ENCODE peak calls at places on chromosomes 13 and 19, in four cellular contexts. C is M059J, L is PC-9, I is fibroblast of pulmonary artery. J is an unnamed sample.

GRCh38 chr13:20566424-20566916 is 487 bp upstream of the IFT88 start:
- DNase-seq in L (peak), I (no peak), C (peak), J (peak)

GRCh38 chr19:19227217-19227616 is 15.5 kb downstream of the NCAN start:
- DNase-seq in L (no peak), C (no peak), I (no peak), J (no peak)

GRCh38 chr13:32645854-32646253 is 59.6 kb downstream of the PDS5B start:
- DNase-seq in C (no peak), L (no peak), I (no peak), J (peak)

GRCh38 chr19:16540948-16541347 is 1.3 kb downstream of the CHERP start:
- DNase-seq in I (no peak), C (no peak), L (no peak), J (no peak)

GRCh38 chr19:23597661-23598060 is 89.4 kb downstream of the ZNF675 start:
- DNase-seq in C (no peak), L (no peak), I (no peak), J (no peak)

GRCh38 chr13:51587372-51587771 is 3.1 kb downstream of the WDFY2 start:
- DNase-seq in L (no peak), I (no peak), C (no peak), J (no peak)

GRCh38 chr13:110944121-110944967 is 29.5 kb upstream of the ANKRD10 start:
- DNase-seq in C (peak), L (peak), I (peak), J (peak)

GRCh38 chr19:18791315-18791678 is 192 bp upstream of the COMP start:
- DNase-seq in I (no peak), C (no peak), L (no peak), J (no peak)

GRCh38 chr19:34428549-34429285 is 536 bp downstream of the UBA2 start:
- DNase-seq in L (no peak), C (peak), I (peak), J (peak)

GRCh38 chr19:14954071-14954655 is 12.9 kb downstream of the OR7C2 start:
- DNase-seq in I (no peak), C (no peak), L (no peak), J (no peak)

GRCh38 chr13:60511637-60512036 is 114.6 kb downstream of the TDRD3 start:
- DNase-seq in C (no peak), L (no peak), I (no peak), J (no peak)

GRCh38 chr19:4345656-4346383 is 2.5 kb downstream of the MPND start:
- DNase-seq in I (no peak), C (no peak), L (no peak), J (no peak)

GRCh38 chr19:4301590-4302237 is 475 bp downstream of the TMIGD2 start:
- DNase-seq in L (no peak), I (no peak), C (no peak), J (no peak)

GRCh38 chr19:38062959-38063786 is 156.2 kb downstream of the SIPA1L3 start:
- DNase-seq in L (no peak), C (no peak), I (no peak), J (no peak)

GRCh38 chr13:109871018-109871370 is 84.6 kb upstream of the IRS2 start:
- DNase-seq in L (peak), C (peak), I (peak), J (peak)

GRCh38 chr19:41299046-41299754 is 10.8 kb upstream of the CCDC97 start:
- DNase-seq in L (no peak), I (no peak), C (no peak), J (no peak)

GRCh38 chr13:67148219-67148583 is 81.9 kb downstream of the PCDH9 start:
- DNase-seq in C (no peak), I (peak), L (no peak), J (peak)

GRCh38 chr13:28138756-28139470 is 568 bp downstream of the PAN3 start:
- DNase-seq in L (no peak), I (peak), C (peak), J (peak)

GRCh38 chr19:47097396-47098217 is 16.0 kb downstream of the ZC3H4 start:
- DNase-seq in C (no peak), I (no peak), L (no peak), J (no peak)

GRCh38 chr19:33998739-33999345 is 173.5 kb upstream of the LSM14A start:
- DNase-seq in L (no peak), C (no peak), I (peak), J (peak)

GRCh38 chr19:43624933-43625332 is 5.5 kb upstream of the ZNF428 start:
- DNase-seq in I (peak), C (no peak), L (no peak), J (peak)

GRCh38 chr19:56121180-56122167 is at the start of gene ZNF787:
- DNase-seq in L (peak), I (peak), C (peak), J (peak)

GRCh38 chr19:6744381-6745288 is 5.2 kb downstream of the TRIP10 start:
- DNase-seq in C (peak), L (peak), I (peak), J (peak)

GRCh38 chr19:44455100-44455499 is 6.8 kb upstream of the ZNF229 start:
- DNase-seq in I (no peak), L (no peak), C (no peak), J (no peak)

GRCh38 chr19:18388328-18389094 is 2.6 kb downstream of the GDF15 start:
- DNase-seq in I (peak), L (peak), C (peak), J (no peak)

GRCh38 chr19:55956431-55956830 is 8.8 kb downstream of the NLRP8 start:
- DNase-seq in L (no peak), I (no peak), C (no peak), J (no peak)

GRCh38 chr13:43767351-43767901 is 19.3 kb downstream of the ENOX1 start:
- DNase-seq in L (no peak), C (no peak), I (peak), J (no peak)

GRCh38 chr13:91721413-91721812 is 323.0 kb downstream of the GPC5 start:
- DNase-seq in C (no peak), L (no peak), I (no peak), J (no peak)